ENCODE peak calls at places on chromosomes 6 and 20, in five cellular contexts. One of them, this sample, is unnamed.

GRCh38 chr6:150196942-150197745 is 54.3 kb downstream of the PPP1R14C start:
- DNase-seq in left ventricle myocardium inferior: no peak
- DNase-seq in CD8-positive, alpha-beta T cell: no peak
- DNase-seq in epithelial cell of esophagus: no peak
- DNase-seq in fibroblast of pulmonary artery: no peak
- DNase-seq in this sample: no peak

GRCh38 chr20:11544029-11544678 is 373.5 kb upstream of the BTBD3 start:
- DNase-seq in left ventricle myocardium inferior: no peak
- DNase-seq in CD8-positive, alpha-beta T cell: no peak
- DNase-seq in epithelial cell of esophagus: peak; percentile 79
- DNase-seq in fibroblast of pulmonary artery: peak; percentile 87
- DNase-seq in this sample: peak; percentile 77

GRCh38 chr6:32609731-32610640 is 20.3 kb upstream of the HLA-DRB1 start:
- DNase-seq in left ventricle myocardium inferior: no peak
- DNase-seq in CD8-positive, alpha-beta T cell: peak; percentile 24
- DNase-seq in epithelial cell of esophagus: peak; percentile 96
- DNase-seq in fibroblast of pulmonary artery: peak; percentile 94
- DNase-seq in this sample: peak; percentile 92

GRCh38 chr6:104973404-104973803 is 16.5 kb downstream of the LIN28B start:
- DNase-seq in left ventricle myocardium inferior: no peak
- DNase-seq in CD8-positive, alpha-beta T cell: no peak
- DNase-seq in epithelial cell of esophagus: no peak
- DNase-seq in fibroblast of pulmonary artery: no peak
- DNase-seq in this sample: no peak

GRCh38 chr6:130697661-130698535 is 129.3 kb upstream of the SMLR1 start:
- DNase-seq in left ventricle myocardium inferior: no peak
- DNase-seq in CD8-positive, alpha-beta T cell: peak; percentile 59
- DNase-seq in epithelial cell of esophagus: peak; percentile 58
- DNase-seq in fibroblast of pulmonary artery: peak; percentile 70
- DNase-seq in this sample: peak; percentile 74

GRCh38 chr20:57306747-57307146 is 22.9 kb upstream of the SPO11 start:
- DNase-seq in left ventricle myocardium inferior: no peak
- DNase-seq in CD8-positive, alpha-beta T cell: no peak
- DNase-seq in epithelial cell of esophagus: peak; percentile 27
- DNase-seq in fibroblast of pulmonary artery: no peak
- DNase-seq in this sample: no peak

GRCh38 chr6:80227545-80227944 is 121.1 kb downstream of the BCKDHB start:
- DNase-seq in left ventricle myocardium inferior: no peak
- DNase-seq in CD8-positive, alpha-beta T cell: no peak
- DNase-seq in epithelial cell of esophagus: no peak
- DNase-seq in fibroblast of pulmonary artery: no peak
- DNase-seq in this sample: no peak

GRCh38 chr6:116695398-116695797 is 14.4 kb downstream of the KPNA5 start:
- DNase-seq in left ventricle myocardium inferior: no peak
- DNase-seq in CD8-positive, alpha-beta T cell: no peak
- DNase-seq in epithelial cell of esophagus: no peak
- DNase-seq in fibroblast of pulmonary artery: no peak
- DNase-seq in this sample: peak; percentile 30

GRCh38 chr6:116615937-116616756 is at the start of gene RSPH4A:
- DNase-seq in left ventricle myocardium inferior: peak; percentile 90
- DNase-seq in CD8-positive, alpha-beta T cell: peak; percentile 53
- DNase-seq in epithelial cell of esophagus: peak; percentile 95
- DNase-seq in fibroblast of pulmonary artery: peak; percentile 95
- DNase-seq in this sample: peak; percentile 94

GRCh38 chr6:5996701-5997419 is 9.9 kb downstream of the NRN1 start:
- DNase-seq in left ventricle myocardium inferior: no peak
- DNase-seq in CD8-positive, alpha-beta T cell: no peak
- DNase-seq in epithelial cell of esophagus: peak; percentile 20
- DNase-seq in fibroblast of pulmonary artery: peak; percentile 25
- DNase-seq in this sample: no peak

GRCh38 chr6:123965894-123966293 is 162.2 kb downstream of the NKAIN2 start:
- DNase-seq in left ventricle myocardium inferior: no peak
- DNase-seq in CD8-positive, alpha-beta T cell: no peak
- DNase-seq in epithelial cell of esophagus: peak; percentile 65
- DNase-seq in fibroblast of pulmonary artery: peak; percentile 2
- DNase-seq in this sample: no peak

GRCh38 chr6:1553562-1554088 is 56.1 kb upstream of the FOXC1 start:
- DNase-seq in left ventricle myocardium inferior: no peak
- DNase-seq in CD8-positive, alpha-beta T cell: no peak
- DNase-seq in epithelial cell of esophagus: peak; percentile 32
- DNase-seq in fibroblast of pulmonary artery: no peak
- DNase-seq in this sample: no peak
- TF ChIP-seq CTCF in left ventricle myocardium inferior: no peak
- TF ChIP-seq CTCF in CD8-positive, alpha-beta T cell: no peak
- TF ChIP-seq CTCF in epithelial cell of esophagus: no peak
- TF ChIP-seq CTCF in fibroblast of pulmonary artery: no peak
- TF ChIP-seq CTCF in this sample: no peak

DNA sequence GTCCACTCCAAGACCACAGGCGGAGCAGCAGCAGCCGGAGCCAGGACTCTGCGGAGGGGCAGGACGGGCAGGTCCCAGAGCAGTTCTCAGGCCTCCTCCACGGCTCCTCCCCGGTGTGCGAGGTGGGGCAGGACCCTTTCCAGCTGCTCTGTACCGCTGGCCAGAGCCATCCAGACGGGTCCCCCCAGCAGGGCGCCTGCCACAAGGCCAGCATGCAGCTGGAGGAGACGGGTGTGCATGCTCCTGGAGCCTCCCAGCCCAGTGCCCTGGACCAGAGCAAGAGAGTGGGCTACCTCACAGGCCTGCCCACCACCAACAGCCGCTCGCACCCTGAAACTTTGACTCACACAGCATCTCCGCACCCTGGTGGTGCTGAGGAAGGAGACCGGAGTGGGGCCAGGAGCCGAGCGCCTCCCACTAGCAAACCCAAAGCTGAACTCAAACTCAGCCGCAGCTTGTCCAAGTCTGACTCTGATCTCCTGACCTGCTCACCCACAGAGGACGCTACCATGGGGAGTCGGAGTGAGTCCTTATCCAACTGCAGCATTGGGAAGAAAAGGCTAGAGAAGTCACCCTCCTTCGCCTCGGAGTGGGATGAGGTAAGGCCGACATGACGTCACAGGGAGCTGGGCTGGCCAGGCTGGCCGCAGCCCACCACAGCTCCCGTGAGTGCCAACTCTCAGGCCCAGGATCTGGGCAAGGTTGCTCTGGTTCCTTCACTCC is 123.5 kb downstream of the TCP11 start:
- DNase-seq in left ventricle myocardium inferior: peak; percentile 58
- DNase-seq in CD8-positive, alpha-beta T cell: no peak
- DNase-seq in epithelial cell of esophagus: no peak
- DNase-seq in fibroblast of pulmonary artery: peak; percentile 44
- DNase-seq in this sample: no peak
- H3K4me3 ChIP-seq in left ventricle myocardium inferior: peak overlapping the region; percentile 74
- H3K4me3 ChIP-seq in CD8-positive, alpha-beta T cell: no peak overlapping the region
- H3K4me3 ChIP-seq in epithelial cell of esophagus: no peak overlapping the region
- H3K4me3 ChIP-seq in fibroblast of pulmonary artery: peak overlapping the region; percentile 19
- H3K4me3 ChIP-seq in this sample: peak overlapping the region; percentile 34

DNA sequence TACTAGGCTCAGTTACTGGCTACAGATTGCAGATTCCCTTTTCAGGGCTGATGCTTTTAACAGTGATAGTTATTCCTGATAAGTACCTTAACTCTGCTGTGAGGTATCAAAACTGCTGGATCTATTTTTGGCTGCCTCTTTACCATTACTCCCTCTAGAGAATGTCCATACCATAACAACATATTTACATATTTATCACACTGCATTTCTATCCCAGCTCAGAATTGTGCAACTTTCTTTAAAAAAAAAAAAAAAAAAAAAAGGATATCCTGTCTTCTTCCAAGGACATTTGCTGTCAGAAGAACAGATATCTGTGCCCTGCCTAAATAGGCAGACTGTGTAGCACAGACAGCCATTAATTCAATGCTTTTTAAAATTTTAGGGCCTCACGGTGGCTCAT is 94.4 kb downstream of the SSR1 start:
- DNase-seq in left ventricle myocardium inferior: no peak
- DNase-seq in CD8-positive, alpha-beta T cell: no peak
- DNase-seq in epithelial cell of esophagus: peak; percentile 19
- DNase-seq in fibroblast of pulmonary artery: peak; percentile 20
- DNase-seq in this sample: peak; percentile 62
- TF ChIP-seq CTCF in left ventricle myocardium inferior: no peak
- TF ChIP-seq CTCF in CD8-positive, alpha-beta T cell: no peak
- TF ChIP-seq CTCF in epithelial cell of esophagus: peak; percentile 15
- TF ChIP-seq CTCF in fibroblast of pulmonary artery: no peak
- TF ChIP-seq CTCF in this sample: peak; percentile 0

DNA sequence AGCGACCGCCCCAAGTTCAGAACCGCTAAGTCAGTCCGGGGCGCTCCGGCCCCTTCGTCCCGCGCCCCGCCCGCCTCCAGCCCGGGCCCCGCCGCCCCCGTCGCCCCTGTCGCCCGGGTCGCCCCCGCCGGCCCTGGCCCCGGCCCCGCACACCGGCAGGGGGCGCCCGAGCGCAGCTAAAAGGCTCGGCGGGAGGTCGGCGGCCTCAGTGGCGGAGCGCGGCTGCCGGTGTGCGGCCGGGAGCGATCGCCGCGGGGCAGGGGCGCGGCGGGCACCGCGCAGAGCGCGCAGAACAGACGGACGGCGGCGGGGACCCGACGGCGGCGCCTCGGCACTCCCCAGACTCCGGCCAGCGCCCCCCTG is at the start of gene FNDC1:
- DNase-seq in left ventricle myocardium inferior: peak; percentile 38
- DNase-seq in CD8-positive, alpha-beta T cell: no peak
- DNase-seq in epithelial cell of esophagus: no peak
- DNase-seq in fibroblast of pulmonary artery: no peak
- DNase-seq in this sample: no peak
- H3K4me3 ChIP-seq in left ventricle myocardium inferior: peak within 1 kb of the TSS; percentile 63
- H3K4me3 ChIP-seq in CD8-positive, alpha-beta T cell: no peak within 1 kb of the TSS
- H3K4me3 ChIP-seq in epithelial cell of esophagus: peak within 1 kb of the TSS; percentile 14
- H3K4me3 ChIP-seq in fibroblast of pulmonary artery: peak within 1 kb of the TSS; percentile 34
- H3K4me3 ChIP-seq in this sample: peak within 1 kb of the TSS; percentile 23

GRCh38 chr20:47964174-47964573 is 178.9 kb upstream of the SULF2 start:
- DNase-seq in left ventricle myocardium inferior: no peak
- DNase-seq in CD8-positive, alpha-beta T cell: no peak
- DNase-seq in epithelial cell of esophagus: no peak
- DNase-seq in fibroblast of pulmonary artery: no peak
- DNase-seq in this sample: no peak
- TF ChIP-seq CTCF in left ventricle myocardium inferior: no peak
- TF ChIP-seq CTCF in CD8-positive, alpha-beta T cell: no peak
- TF ChIP-seq CTCF in epithelial cell of esophagus: no peak
- TF ChIP-seq CTCF in fibroblast of pulmonary artery: no peak
- TF ChIP-seq CTCF in this sample: no peak

GRCh38 chr20:19973920-19974620 is 43.1 kb upstream of the NAA20 start:
- DNase-seq in left ventricle myocardium inferior: peak; percentile 71
- DNase-seq in CD8-positive, alpha-beta T cell: no peak
- DNase-seq in epithelial cell of esophagus: peak; percentile 80
- DNase-seq in fibroblast of pulmonary artery: peak; percentile 85
- DNase-seq in this sample: peak; percentile 97
- H3K4me3 ChIP-seq in left ventricle myocardium inferior: peak overlapping the region; percentile 75
- H3K4me3 ChIP-seq in CD8-positive, alpha-beta T cell: no peak overlapping the region
- H3K4me3 ChIP-seq in epithelial cell of esophagus: peak overlapping the region; percentile 93
- H3K4me3 ChIP-seq in fibroblast of pulmonary artery: peak overlapping the region; percentile 89
- H3K4me3 ChIP-seq in this sample: peak overlapping the region; percentile 96

GRCh38 chr20:5432030-5432429 is 115.3 kb upstream of the PROKR2 start:
- DNase-seq in left ventricle myocardium inferior: no peak
- DNase-seq in CD8-positive, alpha-beta T cell: no peak
- DNase-seq in epithelial cell of esophagus: no peak
- DNase-seq in fibroblast of pulmonary artery: no peak
- DNase-seq in this sample: no peak

GRCh38 chr20:5433352-5433751 is 116.6 kb upstream of the PROKR2 start:
- DNase-seq in left ventricle myocardium inferior: no peak
- DNase-seq in CD8-positive, alpha-beta T cell: no peak
- DNase-seq in epithelial cell of esophagus: no peak
- DNase-seq in fibroblast of pulmonary artery: no peak
- DNase-seq in this sample: no peak

GRCh38 chr20:5426026-5426425 is 109.3 kb upstream of the PROKR2 start:
- DNase-seq in left ventricle myocardium inferior: no peak
- DNase-seq in CD8-positive, alpha-beta T cell: no peak
- DNase-seq in epithelial cell of esophagus: no peak
- DNase-seq in fibroblast of pulmonary artery: no peak
- DNase-seq in this sample: no peak

GRCh38 chr20:5434116-5434515 is 117.4 kb upstream of the PROKR2 start:
- DNase-seq in left ventricle myocardium inferior: no peak
- DNase-seq in CD8-positive, alpha-beta T cell: no peak
- DNase-seq in epithelial cell of esophagus: no peak
- DNase-seq in fibroblast of pulmonary artery: no peak
- DNase-seq in this sample: no peak

GRCh38 chr20:5430670-5431069 is 113.9 kb upstream of the PROKR2 start:
- DNase-seq in left ventricle myocardium inferior: no peak
- DNase-seq in CD8-positive, alpha-beta T cell: no peak
- DNase-seq in epithelial cell of esophagus: no peak
- DNase-seq in fibroblast of pulmonary artery: no peak
- DNase-seq in this sample: no peak
- TF ChIP-seq CTCF in left ventricle myocardium inferior: no peak
- TF ChIP-seq CTCF in CD8-positive, alpha-beta T cell: no peak
- TF ChIP-seq CTCF in epithelial cell of esophagus: peak; percentile 28
- TF ChIP-seq CTCF in fibroblast of pulmonary artery: no peak
- TF ChIP-seq CTCF in this sample: no peak

DNA sequence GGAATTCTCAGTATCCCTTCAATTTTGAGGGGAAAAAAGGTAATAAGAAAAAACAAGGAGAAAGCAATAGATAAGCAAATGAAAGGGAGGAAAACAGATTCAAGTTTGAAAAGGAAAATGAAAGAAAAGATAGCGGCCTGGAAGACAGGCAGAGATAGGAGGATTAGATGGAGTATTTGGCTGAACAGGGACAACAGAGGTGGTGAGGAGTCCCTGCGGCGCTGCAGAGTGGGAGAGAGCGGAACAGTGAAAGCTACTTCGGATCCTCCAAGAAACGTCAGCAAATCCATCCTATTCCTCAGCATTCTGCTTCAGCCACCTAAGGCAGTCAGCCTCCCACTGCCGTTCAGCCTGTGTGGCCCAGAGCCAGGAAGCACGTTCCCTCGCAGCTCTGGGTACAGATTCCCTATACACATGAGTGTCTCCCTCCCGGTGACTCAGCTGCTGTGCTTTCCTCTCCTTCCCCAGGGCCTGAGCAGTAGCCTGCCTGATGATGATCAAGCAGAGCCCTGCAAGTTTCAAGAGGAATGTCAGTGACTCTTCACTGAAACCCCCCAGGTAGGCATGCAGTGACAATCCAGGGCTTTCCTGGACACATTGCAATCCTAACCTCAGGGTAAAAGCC is 43.4 kb upstream of the CDYL start:
- DNase-seq in left ventricle myocardium inferior: peak; percentile 21
- DNase-seq in CD8-positive, alpha-beta T cell: no peak
- DNase-seq in epithelial cell of esophagus: peak; percentile 98
- DNase-seq in fibroblast of pulmonary artery: peak; percentile 90
- DNase-seq in this sample: peak; percentile 87
- H3K4me3 ChIP-seq in left ventricle myocardium inferior: peak overlapping the region; percentile 49
- H3K4me3 ChIP-seq in CD8-positive, alpha-beta T cell: no peak overlapping the region
- H3K4me3 ChIP-seq in epithelial cell of esophagus: no peak overlapping the region
- H3K4me3 ChIP-seq in fibroblast of pulmonary artery: peak overlapping the region; percentile 48
- H3K4me3 ChIP-seq in this sample: peak overlapping the region; percentile 56

DNA sequence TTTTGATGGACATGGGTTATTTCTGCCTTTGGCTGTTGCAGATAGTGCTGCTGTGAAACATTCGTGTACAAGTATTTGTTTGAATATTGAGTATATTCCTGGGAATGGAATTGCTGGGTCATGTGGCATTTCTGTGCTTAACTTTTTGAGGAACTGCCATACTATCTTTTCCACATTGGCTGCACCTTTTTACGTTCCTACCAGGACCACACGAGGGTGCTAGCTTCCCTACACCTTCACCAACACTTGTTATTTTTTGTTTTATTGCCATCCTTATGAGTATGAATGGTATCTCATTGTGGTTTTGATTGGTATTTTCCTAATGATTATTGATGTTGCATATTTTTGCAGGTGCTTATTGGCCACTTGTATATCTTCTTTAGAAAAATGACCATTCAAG is 47.8 kb upstream of the PLCG1 start:
- DNase-seq in left ventricle myocardium inferior: no peak
- DNase-seq in CD8-positive, alpha-beta T cell: no peak
- DNase-seq in epithelial cell of esophagus: no peak
- DNase-seq in fibroblast of pulmonary artery: no peak
- DNase-seq in this sample: no peak
- TF ChIP-seq CTCF in left ventricle myocardium inferior: no peak
- TF ChIP-seq CTCF in CD8-positive, alpha-beta T cell: no peak
- TF ChIP-seq CTCF in epithelial cell of esophagus: no peak
- TF ChIP-seq CTCF in fibroblast of pulmonary artery: peak; percentile 12
- TF ChIP-seq CTCF in this sample: no peak